ENCODE peak calls at places on chromosome 6, in eight cellular contexts. S, X, J, U, T, P, H and Y are unnamed samples.

GRCh38 chr6:20186981-20187380 is 25.3 kb downstream of the MBOAT1 start:
- DNase-seq in S (no peak), X (no peak), J (peak), U (no peak), T (no peak), P (no peak), H (no peak), Y (no peak)

GRCh38 chr6:44169154-44169553 is 10.5 kb downstream of the CAPN11 start:
- DNase-seq in S (no peak), X (no peak), J (peak), U (no peak), T (no peak), P (no peak), H (no peak), Y (no peak)

GRCh38 chr6:105344971-105345370 is 57.9 kb downstream of the PREP start:
- DNase-seq in S (no peak), X (no peak), J (no peak), U (no peak), T (no peak), P (no peak), H (no peak), Y (no peak)

GRCh38 chr6:43941174-43941573 is 171.2 kb downstream of the VEGFA start:
- DNase-seq in S (no peak), X (no peak), J (no peak), U (no peak), T (no peak), P (no peak), H (no peak), Y (no peak)

GRCh38 chr6:113994934-113995342 is 24.0 kb upstream of the HDAC2 start:
- DNase-seq in S (no peak), X (no peak), J (peak), U (no peak), T (peak), P (peak), H (peak), Y (peak)

GRCh38 chr6:67231092-67231491 is 1404.0 kb upstream of the ADGRB3 start:
- DNase-seq in S (no peak), X (no peak), J (no peak), U (no peak), T (no peak), P (no peak), H (no peak), Y (no peak)

GRCh38 chr6:139291813-139292619 is at the start of gene TXLNB:
- DNase-seq in S (peak), X (peak), J (peak), U (no peak), T (no peak), P (peak), H (peak), Y (no peak)

GRCh38 chr6:1191141-1191630 is 120.7 kb upstream of the FOXQ1 start:
- DNase-seq in S (no peak), X (no peak), J (no peak), U (no peak), T (no peak), P (no peak), H (no peak), Y (no peak)

GRCh38 chr6:118843685-118844390 is 50.1 kb upstream of the ASF1A start:
- DNase-seq in S (no peak), X (no peak), J (peak), U (no peak), T (no peak), P (no peak), H (no peak), Y (no peak)

GRCh38 chr6:137602871-137603270 is 108.7 kb upstream of the OLIG3 start:
- DNase-seq in S (no peak), X (no peak), J (no peak), U (no peak), T (no peak), P (no peak), H (no peak), Y (no peak)

GRCh38 chr6:129593233-129593564 is 116.8 kb downstream of the ARHGAP18 start:
- DNase-seq in S (no peak), X (no peak), J (peak), U (no peak), T (no peak), P (no peak), H (no peak), Y (no peak)

GRCh38 chr6:145813285-145814034 is 1.1 kb downstream of the FBXO30 start:
- DNase-seq in S (no peak), X (no peak), J (peak), U (no peak), T (no peak), P (no peak), H (no peak), Y (peak)

GRCh38 chr6:116105247-116105646 is 4.6 kb downstream of the NT5DC1 start:
- DNase-seq in S (no peak), X (no peak), J (no peak), U (no peak), T (no peak), P (no peak), H (no peak), Y (no peak)

GRCh38 chr6:34518669-34519365 is 37.3 kb downstream of the SPDEF start:
- DNase-seq in S (no peak), X (peak), J (no peak), U (no peak), T (no peak), P (no peak), H (no peak), Y (no peak)